ENCODE peak calls at places on chromosomes 4 and X, in six cellular contexts. V, I, S, G, Z and J are unnamed samples.
A peak's percentile ranks its signal among the peaks of the same experiment; 100 is the strongest.

GRCh38 chr4:139015948-139016451 is 419 bp downstream of the NOCT start:
- DNase-seq in V (peak; percentile 79), I (no peak), Z (peak; percentile 53), G (no peak), S (peak; percentile 64), J (no peak)

GRCh38 chr4:100690812-100691211 is 173.0 kb upstream of the EMCN start:
- DNase-seq in S (no peak), G (no peak), Z (no peak), V (no peak), I (no peak), J (no peak)

GRCh38 chrX:9832811-9833210 is 46.6 kb downstream of the SHROOM2 start:
- DNase-seq in G (no peak), S (no peak), Z (no peak), V (no peak), I (no peak), J (no peak)

GRCh38 chr4:58042176-58042575 is 932.0 kb upstream of the IGFBP7 start:
- DNase-seq in V (peak; percentile 22), Z (no peak), I (no peak), G (no peak), S (no peak), J (no peak)

GRCh38 chr4:158858410-158859189 is 89.8 kb downstream of the FNIP2 start:
- DNase-seq in G (no peak), S (no peak), V (peak; percentile 80), I (no peak), Z (no peak), J (no peak)

GRCh38 chr4:15864771-15865566 is 73.6 kb downstream of the FGFBP1 start:
- DNase-seq in I (no peak), V (no peak), S (no peak), Z (no peak), G (no peak), J (no peak)

GRCh38 chr4:83212041-83212851 is 72.4 kb downstream of the COQ2 start:
- DNase-seq in Z (no peak), V (no peak), I (no peak), G (no peak), S (no peak), J (no peak)

GRCh38 chr4:119525771-119526712 is 102.6 kb downstream of the PDE5A start:
- DNase-seq in G (no peak), Z (no peak), I (no peak), S (no peak), V (no peak), J (no peak)

GRCh38 chr4:188002751-188003150 is 7.2 kb downstream of the ZFP42 start:
- DNase-seq in V (no peak), Z (no peak), G (no peak), S (no peak), I (no peak), J (no peak)

GRCh38 chr4:123597586-123597985 is 201.0 kb downstream of the SPRY1 start:
- DNase-seq in I (no peak), S (no peak), V (no peak), G (no peak), Z (no peak), J (no peak)

GRCh38 chr4:162770761-162771490 is 395.8 kb downstream of the NAF1 start:
- DNase-seq in S (no peak), Z (no peak), V (no peak), I (no peak), G (no peak), J (no peak)

GRCh38 chr4:33837043-33837442 is 2407.3 kb downstream of the ARAP2 start:
- DNase-seq in V (no peak), I (no peak), S (no peak), G (no peak), Z (no peak), J (no peak)

GRCh38 chrX:133120406-133120805 is 23.5 kb upstream of the USP26 start:
- DNase-seq in S (no peak), V (no peak), I (no peak), G (no peak), Z (no peak), J (no peak)

GRCh38 chrX:65644621-65645287 is 22.7 kb upstream of the MSN start:
- DNase-seq in Z (peak; percentile 88), G (peak; percentile 6), S (peak; percentile 95), V (peak; percentile 85), I (peak; percentile 91), J (peak; percentile 88)

GRCh38 chr4:168028970-168029610 is 63.2 kb upstream of the ANXA10 start:
- DNase-seq in I (no peak), Z (no peak), G (no peak), V (no peak), S (no peak), J (no peak)

GRCh38 chr4:168028568-168028967 is 63.8 kb upstream of the ANXA10 start:
- DNase-seq in V (peak; percentile 69), S (no peak), Z (no peak), G (no peak), I (no peak), J (no peak)
- TF ChIP-seq CTCF in V (peak; percentile 46), S (no peak), Z (no peak), G (peak; percentile 26), I (peak; percentile 13), J (no peak)

DNA sequence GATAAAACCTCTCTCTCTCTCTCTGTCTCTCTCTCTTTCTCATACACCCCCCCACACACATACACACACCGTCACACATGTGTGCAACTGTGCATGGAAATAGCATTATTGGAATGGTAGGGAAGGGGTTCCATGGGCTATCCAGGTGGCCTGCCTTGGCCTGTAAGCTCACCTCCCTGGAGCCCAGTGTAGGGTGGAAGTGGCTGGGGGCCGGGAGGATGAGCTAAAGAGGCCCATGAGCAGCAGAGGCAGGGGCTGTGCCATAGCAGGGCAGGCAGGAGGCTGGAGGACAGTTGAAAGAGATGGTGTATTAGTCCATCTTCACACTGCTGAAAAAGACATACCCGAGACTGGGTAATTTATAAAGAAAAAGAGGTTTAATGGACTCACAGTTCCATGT is 74.2 kb downstream of the CYTL1 start:
- DNase-seq in G (no peak), I (no peak), V (no peak), S (no peak), Z (no peak), J (no peak)
- H3K4me1 ChIP-seq in G (no peaks in the 10 kb centered on the region), I (no peaks in the 10 kb centered on the region), V (no peaks in the 10 kb centered on the region), S (no peaks in the 10 kb centered on the region), Z (no peaks in the 10 kb centered on the region), J (peaks cover 10% of the 10 kb centered on the region)

GRCh38 chr4:167721574-167721973 is 370.8 kb upstream of the ANXA10 start:
- DNase-seq in I (no peak), V (no peak), S (no peak), Z (no peak), G (no peak), J (no peak)
- H3K27ac ChIP-seq in I (no peak overlapping the region), V (no peak overlapping the region), S (no peak overlapping the region), Z (no peak overlapping the region), G (no peak overlapping the region), J (no peak overlapping the region)

DNA sequence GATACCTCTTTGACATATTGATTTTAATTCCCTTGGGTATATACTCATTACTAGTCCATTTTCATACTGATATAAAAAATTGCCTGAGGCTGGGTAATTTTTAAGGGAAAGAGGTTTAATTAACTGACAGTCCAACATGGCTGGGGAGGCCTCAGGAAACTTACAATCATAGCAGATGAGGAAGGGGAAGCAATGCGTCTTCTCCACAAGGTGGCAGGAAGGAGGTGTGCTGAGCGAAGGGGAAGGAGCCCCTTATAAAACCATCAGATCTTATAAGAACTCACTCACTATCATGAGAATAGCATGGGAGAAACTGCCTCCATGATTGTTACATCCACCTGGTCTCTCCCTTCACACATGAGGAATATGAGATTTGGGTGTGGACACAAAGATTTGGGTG is 42.4 kb downstream of the MSX1 start:
- DNase-seq in Z (no peak), I (no peak), S (no peak), V (no peak), G (no peak), J (no peak)
- TF ChIP-seq CTCF in Z (no peak), I (no peak), S (no peak), V (no peak), G (no peak), J (no peak)

DNA sequence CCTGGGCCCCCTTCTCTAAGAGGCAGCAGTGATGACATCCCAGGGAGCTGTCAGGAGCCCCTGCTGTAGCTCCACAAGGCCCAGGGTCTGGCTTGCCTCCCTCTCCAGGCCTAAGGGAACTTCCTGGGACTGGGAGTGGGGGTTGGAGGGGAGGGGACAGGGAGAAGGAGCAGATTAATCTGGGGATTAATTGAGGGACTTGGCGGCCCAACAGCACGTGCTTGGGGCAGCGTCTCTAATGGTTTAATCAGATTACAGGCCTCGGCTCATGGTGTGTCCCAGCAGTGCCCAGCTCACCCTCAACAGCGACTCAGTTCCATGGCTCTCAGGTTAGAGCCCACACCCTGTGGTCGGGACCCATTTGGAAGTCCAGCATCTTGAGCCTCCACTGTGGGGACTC is 47.9 kb downstream of the EFNB1 start:
- DNase-seq in Z (no peak), S (no peak), V (no peak), G (no peak), I (no peak), J (no peak)
- H3K4me1 ChIP-seq in Z (no peaks in the 10 kb centered on the region), S (no peaks in the 10 kb centered on the region), V (no peaks in the 10 kb centered on the region), G (no peaks in the 10 kb centered on the region), I (no peaks in the 10 kb centered on the region), J (peaks cover 5% of the 10 kb centered on the region)

DNA sequence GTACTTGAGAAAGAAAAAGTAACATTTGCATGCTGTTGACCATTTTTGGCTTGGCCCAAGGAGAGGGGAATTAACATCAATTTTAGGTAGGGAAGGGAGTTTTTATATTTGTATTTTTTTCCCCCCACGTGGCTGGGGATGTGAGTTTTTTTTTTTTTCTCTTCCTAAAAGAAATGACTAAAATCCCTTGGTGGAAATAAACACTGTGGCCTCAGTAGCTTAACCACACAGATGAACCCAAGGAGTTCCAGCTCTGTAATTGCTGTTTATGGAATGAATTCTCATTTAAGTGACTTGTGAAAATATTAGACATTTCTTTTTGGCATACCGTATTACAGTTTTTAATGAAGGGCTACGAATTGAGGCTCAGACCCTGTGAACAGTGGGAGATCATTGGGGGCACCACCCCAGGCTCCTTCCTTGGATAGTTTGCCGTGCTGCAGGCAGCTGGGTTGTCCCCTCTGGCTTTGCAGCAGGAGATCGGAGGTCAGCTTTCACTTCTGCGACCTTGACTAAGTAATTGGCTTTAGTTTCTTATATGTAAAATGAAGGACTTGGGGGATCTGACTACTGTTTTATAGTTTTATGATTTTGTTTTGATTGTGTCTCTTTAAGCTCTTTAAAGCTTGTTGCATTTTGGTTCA is 116.2 kb downstream of the ARHGAP10 start:
- DNase-seq in V (no peak), S (no peak), I (no peak), G (no peak), Z (no peak), J (no peak)
- H3K27ac ChIP-seq in V (no peak overlapping the region), S (no peak overlapping the region), I (peak overlapping the region; percentile 33), G (no peak overlapping the region), Z (no peak overlapping the region), J (no peak overlapping the region)